ENCODE peak calls at places on chromosomes 5 and 9, in five cellular contexts. One of them, this sample, is unnamed.

GRCh38 chr5:161009194-161009593 is 157.2 kb upstream of the ATP10B start:
- DNase-seq in A549: no peak
- DNase-seq in endothelial cell of umbilical vein: no peak
- DNase-seq in K562: no peak
- DNase-seq in HepG2: no peak
- DNase-seq in this sample: no peak

GRCh38 chr5:11483630-11484029 is 420.6 kb downstream of the CTNND2 start:
- DNase-seq in K562: no peak
- DNase-seq in A549: no peak
- DNase-seq in endothelial cell of umbilical vein: no peak
- DNase-seq in HepG2: no peak
- DNase-seq in this sample: no peak

GRCh38 chr9:127004946-127005769 is 90.6 kb downstream of the RALGPS1 start:
- DNase-seq in endothelial cell of umbilical vein: no peak
- DNase-seq in HepG2: no peak
- DNase-seq in A549: no peak
- DNase-seq in K562: no peak
- DNase-seq in this sample: peak; percentile 36

GRCh38 chr9:105690742-105691141 is 3.6 kb upstream of the TMEM38B start:
- DNase-seq in A549: peak; percentile 58
- DNase-seq in K562: peak; percentile 46
- DNase-seq in endothelial cell of umbilical vein: peak; percentile 31
- DNase-seq in HepG2: no peak
- DNase-seq in this sample: no peak

GRCh38 chr5:143390941-143391340 is 12.5 kb downstream of the NR3C1 start:
- DNase-seq in K562: no peak
- DNase-seq in HepG2: no peak
- DNase-seq in endothelial cell of umbilical vein: no peak
- DNase-seq in A549: no peak
- DNase-seq in this sample: no peak

GRCh38 chr9:94783121-94783664 is 56.7 kb downstream of the AOPEP start:
- DNase-seq in A549: peak; percentile 80
- DNase-seq in K562: peak; percentile 29
- DNase-seq in HepG2: peak; percentile 75
- DNase-seq in endothelial cell of umbilical vein: peak; percentile 81
- DNase-seq in this sample: peak; percentile 72

GRCh38 chr9:97179616-97180015 is 127.8 kb upstream of the CCDC180 start:
- DNase-seq in endothelial cell of umbilical vein: no peak
- DNase-seq in A549: no peak
- DNase-seq in HepG2: no peak
- DNase-seq in K562: no peak
- DNase-seq in this sample: no peak

GRCh38 chr5:132775439-132776076 is 1.5 kb downstream of the SEPTIN8 start:
- DNase-seq in K562: no peak
- DNase-seq in endothelial cell of umbilical vein: no peak
- DNase-seq in A549: no peak
- DNase-seq in HepG2: no peak
- DNase-seq in this sample: no peak

GRCh38 chr5:145938699-145939531 is 2.5 kb downstream of the SH3RF2 start:
- DNase-seq in K562: no peak
- DNase-seq in A549: no peak
- DNase-seq in endothelial cell of umbilical vein: no peak
- DNase-seq in HepG2: no peak
- DNase-seq in this sample: no peak

GRCh38 chr9:27426717-27427645 is 97.1 kb upstream of the IFNK start:
- DNase-seq in HepG2: no peak
- DNase-seq in endothelial cell of umbilical vein: no peak
- DNase-seq in K562: no peak
- DNase-seq in A549: peak; percentile 46
- DNase-seq in this sample: no peak

GRCh38 chr5:153276151-153276550 is 214.3 kb upstream of the GRIA1 start:
- DNase-seq in A549: no peak
- DNase-seq in HepG2: peak; percentile 2
- DNase-seq in K562: peak; percentile 23
- DNase-seq in endothelial cell of umbilical vein: no peak
- DNase-seq in this sample: peak; percentile 47

GRCh38 chr5:172731286-172732073 is 39.5 kb downstream of the DUSP1 start:
- DNase-seq in A549: peak; percentile 53
- DNase-seq in HepG2: peak; percentile 79
- DNase-seq in K562: peak; percentile 47
- DNase-seq in endothelial cell of umbilical vein: no peak
- DNase-seq in this sample: no peak

GRCh38 chr9:84970432-84970831 is 300.9 kb downstream of the NTRK2 start:
- DNase-seq in HepG2: no peak
- DNase-seq in endothelial cell of umbilical vein: no peak
- DNase-seq in A549: peak; percentile 33
- DNase-seq in K562: no peak
- DNase-seq in this sample: no peak

GRCh38 chr9:90999425-91000397 is 198.1 kb downstream of the SYK start:
- DNase-seq in HepG2: no peak
- DNase-seq in endothelial cell of umbilical vein: no peak
- DNase-seq in A549: no peak
- DNase-seq in K562: no peak
- DNase-seq in this sample: no peak

GRCh38 chr9:128125575-128126354 is 1.8 kb downstream of the PTGES2 start:
- DNase-seq in A549: no peak
- DNase-seq in HepG2: no peak
- DNase-seq in endothelial cell of umbilical vein: no peak
- DNase-seq in K562: no peak
- DNase-seq in this sample: peak; percentile 80

GRCh38 chr5:149550608-149551226 is 522 bp downstream of the CSNK1A1 start:
- DNase-seq in A549: no peak
- DNase-seq in HepG2: no peak
- DNase-seq in endothelial cell of umbilical vein: no peak
- DNase-seq in K562: no peak
- DNase-seq in this sample: no peak

GRCh38 chr5:179486596-179487051 is 63.7 kb upstream of the RUFY1 start:
- DNase-seq in A549: no peak
- DNase-seq in K562: no peak
- DNase-seq in HepG2: no peak
- DNase-seq in endothelial cell of umbilical vein: no peak
- DNase-seq in this sample: no peak

GRCh38 chr5:113084402-113085083 is 107.9 kb downstream of the DCP2 start:
- DNase-seq in A549: no peak
- DNase-seq in endothelial cell of umbilical vein: no peak
- DNase-seq in HepG2: no peak
- DNase-seq in K562: peak; percentile 44
- DNase-seq in this sample: no peak

GRCh38 chr5:169650701-169651331 is 13.7 kb downstream of the DOCK2 start:
- DNase-seq in A549: no peak
- DNase-seq in endothelial cell of umbilical vein: peak; percentile 65
- DNase-seq in K562: peak; percentile 21
- DNase-seq in HepG2: no peak
- DNase-seq in this sample: peak; percentile 65

GRCh38 chr9:121286973-121287721 is 19.2 kb downstream of the GSN start:
- DNase-seq in K562: peak; percentile 90
- DNase-seq in A549: peak; percentile 97
- DNase-seq in endothelial cell of umbilical vein: peak; percentile 98
- DNase-seq in HepG2: peak; percentile 86
- DNase-seq in this sample: peak; percentile 91
- TF ChIP-seq POLR2A in K562: peak; percentile 54
- TF ChIP-seq POLR2A in A549: no peak
- TF ChIP-seq POLR2A in endothelial cell of umbilical vein: no peak
- TF ChIP-seq POLR2A in HepG2: no peak
- TF ChIP-seq POLR2A in this sample: no peak

GRCh38 chr5:109041319-109041718 is 293.6 kb downstream of the FER start:
- DNase-seq in A549: no peak
- DNase-seq in endothelial cell of umbilical vein: no peak
- DNase-seq in HepG2: no peak
- DNase-seq in K562: no peak
- DNase-seq in this sample: peak; percentile 45

GRCh38 chr5:109049565-109049964 is 301.9 kb downstream of the FER start:
- DNase-seq in HepG2: no peak
- DNase-seq in endothelial cell of umbilical vein: no peak
- DNase-seq in K562: no peak
- DNase-seq in A549: no peak
- DNase-seq in this sample: no peak

GRCh38 chr5:109045710-109046109 is 298.0 kb downstream of the FER start:
- DNase-seq in A549: no peak
- DNase-seq in endothelial cell of umbilical vein: no peak
- DNase-seq in HepG2: no peak
- DNase-seq in K562: no peak
- DNase-seq in this sample: no peak
- TF ChIP-seq MYC in A549: no peak
- TF ChIP-seq MYC in endothelial cell of umbilical vein: no peak
- TF ChIP-seq MYC in HepG2: no peak
- TF ChIP-seq MYC in K562: no peak
- TF ChIP-seq MYC in this sample: no peak

GRCh38 chr5:12522116-12522515 is 617.9 kb upstream of the CTNND2 start:
- DNase-seq in endothelial cell of umbilical vein: no peak
- DNase-seq in A549: no peak
- DNase-seq in HepG2: no peak
- DNase-seq in K562: no peak
- DNase-seq in this sample: no peak
- TF ChIP-seq MAX in endothelial cell of umbilical vein: no peak
- TF ChIP-seq MAX in A549: no peak
- TF ChIP-seq MAX in HepG2: no peak
- TF ChIP-seq MAX in K562: no peak
- TF ChIP-seq MAX in this sample: no peak

GRCh38 chr9:137254624-137255447 is at the start of gene NELFB:
- DNase-seq in HepG2: peak; percentile 76
- DNase-seq in K562: peak; percentile 99
- DNase-seq in endothelial cell of umbilical vein: peak; percentile 75
- DNase-seq in A549: peak; percentile 98
- DNase-seq in this sample: peak; percentile 90
- TF ChIP-seq POLR2A in HepG2: peak; percentile 80
- TF ChIP-seq POLR2A in K562: peak; percentile 85
- TF ChIP-seq POLR2A in endothelial cell of umbilical vein: peak; percentile 85
- TF ChIP-seq POLR2A in A549: peak; percentile 90
- TF ChIP-seq POLR2A in this sample: peak; percentile 88

GRCh38 chr9:98378206-98379193 is 123.1 kb upstream of the TBC1D2 start:
- DNase-seq in K562: peak; percentile 38
- DNase-seq in A549: no peak
- DNase-seq in HepG2: no peak
- DNase-seq in endothelial cell of umbilical vein: no peak
- DNase-seq in this sample: no peak

GRCh38 chr9:98383758-98384157 is 128.3 kb upstream of the TBC1D2 start:
- DNase-seq in endothelial cell of umbilical vein: no peak
- DNase-seq in K562: no peak
- DNase-seq in HepG2: no peak
- DNase-seq in A549: no peak
- DNase-seq in this sample: no peak

GRCh38 chr9:98380065-98380681 is 124.7 kb upstream of the TBC1D2 start:
- DNase-seq in endothelial cell of umbilical vein: peak; percentile 8
- DNase-seq in A549: no peak
- DNase-seq in HepG2: no peak
- DNase-seq in K562: peak; percentile 17
- DNase-seq in this sample: no peak

GRCh38 chr9:98379572-98379971 is 124.1 kb upstream of the TBC1D2 start:
- DNase-seq in A549: no peak
- DNase-seq in endothelial cell of umbilical vein: no peak
- DNase-seq in K562: no peak
- DNase-seq in HepG2: no peak
- DNase-seq in this sample: no peak

DNA sequence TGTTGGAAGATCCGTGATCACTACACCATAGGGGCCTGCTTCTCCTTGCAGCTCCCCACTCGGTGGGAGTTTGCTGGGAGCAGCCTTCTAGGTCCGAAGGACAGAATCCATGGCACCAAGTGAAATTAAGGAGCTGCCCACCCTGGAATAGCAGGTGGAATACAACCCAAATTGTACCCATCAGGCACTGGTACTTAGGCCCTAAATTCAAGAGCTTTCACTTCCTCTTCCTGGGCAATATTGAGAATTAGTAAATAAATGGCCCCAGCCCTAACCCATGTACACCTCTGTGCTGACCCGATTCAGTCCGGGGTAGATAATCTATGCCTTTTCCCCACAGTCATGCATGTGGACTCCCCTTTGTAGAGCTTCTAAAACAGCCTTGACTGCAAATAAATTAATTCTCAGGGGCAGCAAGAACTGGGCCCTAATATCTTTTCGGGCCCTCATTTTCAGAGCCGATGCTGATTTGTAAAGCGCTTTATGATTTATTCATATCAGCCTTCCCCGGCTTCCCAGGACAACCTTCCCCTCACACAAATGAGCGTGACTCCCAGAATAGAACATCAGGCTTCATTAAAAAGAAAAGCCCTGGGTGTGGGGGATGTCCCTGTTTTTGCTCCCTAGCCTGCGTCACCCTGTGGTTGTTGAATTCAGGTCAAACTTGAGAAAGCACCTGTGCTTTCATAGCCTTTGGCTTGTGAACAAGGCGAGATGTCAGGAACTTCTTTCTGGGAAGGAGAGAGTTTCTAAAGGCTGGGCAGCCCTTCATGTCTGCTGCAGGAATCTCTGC is 126.1 kb upstream of the TBC1D2 start:
- DNase-seq in HepG2: no peak
- DNase-seq in endothelial cell of umbilical vein: no peak
- DNase-seq in K562: no peak
- DNase-seq in A549: no peak
- DNase-seq in this sample: no peak
- TF ChIP-seq MYC in HepG2: no peak
- TF ChIP-seq MYC in endothelial cell of umbilical vein: no peak
- TF ChIP-seq MYC in K562: no peak
- TF ChIP-seq MYC in A549: no peak
- TF ChIP-seq MYC in this sample: no peak

GRCh38 chr9:38390442-38390841 is 2.1 kb upstream of the ALDH1B1 start:
- DNase-seq in K562: peak; percentile 32
- DNase-seq in A549: no peak
- DNase-seq in endothelial cell of umbilical vein: no peak
- DNase-seq in HepG2: no peak
- DNase-seq in this sample: no peak
- TF ChIP-seq MAX in K562: no peak
- TF ChIP-seq MAX in A549: no peak
- TF ChIP-seq MAX in endothelial cell of umbilical vein: no peak
- TF ChIP-seq MAX in HepG2: no peak
- TF ChIP-seq MAX in this sample: no peak

GRCh38 chr5:14201325-14202061 is 58.4 kb downstream of the TRIO start:
- DNase-seq in HepG2: no peak
- DNase-seq in A549: no peak
- DNase-seq in endothelial cell of umbilical vein: peak; percentile 83
- DNase-seq in K562: no peak
- DNase-seq in this sample: no peak

GRCh38 chr5:14204011-14204670 is 61.0 kb downstream of the TRIO start:
- DNase-seq in A549: no peak
- DNase-seq in HepG2: no peak
- DNase-seq in K562: no peak
- DNase-seq in endothelial cell of umbilical vein: no peak
- DNase-seq in this sample: no peak

GRCh38 chr5:14200312-14200990 is 57.3 kb downstream of the TRIO start:
- DNase-seq in A549: no peak
- DNase-seq in K562: no peak
- DNase-seq in HepG2: no peak
- DNase-seq in endothelial cell of umbilical vein: no peak
- DNase-seq in this sample: no peak

GRCh38 chr5:14204785-14205321 is 61.7 kb downstream of the TRIO start:
- DNase-seq in A549: peak; percentile 49
- DNase-seq in HepG2: peak; percentile 64
- DNase-seq in endothelial cell of umbilical vein: peak; percentile 93
- DNase-seq in K562: no peak
- DNase-seq in this sample: peak; percentile 73

DNA sequence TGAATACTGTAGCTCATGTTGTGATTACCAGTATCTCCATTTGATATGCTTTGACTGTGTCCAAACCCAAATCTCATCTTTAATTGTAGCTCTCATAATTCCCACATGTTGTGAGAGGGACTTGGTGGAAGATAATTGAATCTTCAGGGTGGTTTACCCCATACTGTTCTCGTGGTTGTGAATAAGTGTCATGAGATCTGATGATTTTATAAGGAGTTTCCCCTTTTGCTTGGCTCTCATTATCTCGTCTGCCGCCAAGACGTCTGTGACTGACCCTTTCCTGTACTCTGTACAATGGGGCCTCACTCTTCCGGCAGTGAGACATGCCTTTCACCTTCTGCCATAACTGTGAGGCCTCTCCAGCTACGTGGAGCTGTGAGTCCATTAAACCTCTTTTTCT is 59.3 kb downstream of the TRIO start:
- DNase-seq in endothelial cell of umbilical vein: peak; percentile 85
- DNase-seq in K562: no peak
- DNase-seq in HepG2: no peak
- DNase-seq in A549: no peak
- DNase-seq in this sample: peak; percentile 75
- TF ChIP-seq POLR2A in endothelial cell of umbilical vein: no peak
- TF ChIP-seq POLR2A in K562: no peak
- TF ChIP-seq POLR2A in HepG2: no peak
- TF ChIP-seq POLR2A in A549: no peak
- TF ChIP-seq POLR2A in this sample: no peak

This sample was measured in NB4.